ENCODE peak calls at places on chromosome 15, in seven cellular contexts. T is A549, Q is right lobe of liver, I is endothelial cell of umbilical vein, S is esophagus muscularis mucosa, L is suprapubic skin, R is testis. D is an unnamed sample.

GRCh38 chr15:58741032-58741431 is 8.5 kb downstream of the ADAM10 start:
- DNase-seq in I (no peak), L (no peak), R (no peak), S (no peak), Q (no peak), T (no peak), D (no peak)

GRCh38 chr15:38247336-38247735 is 5.3 kb upstream of the SPRED1 start:
- DNase-seq in S (no peak), R (no peak), L (no peak), Q (no peak), T (no peak), I (peak; percentile 77), D (no peak)

GRCh38 chr15:52997123-52997522 is 207.0 kb upstream of the ONECUT1 start:
- DNase-seq in I (no peak), Q (no peak), S (no peak), R (no peak), T (no peak), L (no peak), D (no peak)

GRCh38 chr15:68419301-68420175 is 12.4 kb downstream of the ITGA11 start:
- DNase-seq in S (peak; percentile 80), I (no peak), T (no peak), L (peak; percentile 35), R (peak; percentile 2), Q (no peak), D (peak; percentile 9)

GRCh38 chr15:81434882-81435281 is 60.9 kb upstream of the TMC3 start:
- DNase-seq in L (no peak), I (no peak), Q (no peak), R (no peak), T (no peak), S (no peak), D (no peak)

GRCh38 chr15:79218588-79219200 is 63.8 kb upstream of the ANKRD34C start:
- DNase-seq in L (peak; percentile 4), Q (no peak), R (no peak), T (peak; percentile 40), I (no peak), S (no peak), D (no peak)

GRCh38 chr15:100973351-100974034 is 54.3 kb downstream of the LRRK1 start:
- DNase-seq in T (no peak), Q (no peak), S (no peak), I (peak; percentile 15), L (no peak), R (no peak), D (no peak)

GRCh38 chr15:68511073-68511991 is 67.5 kb upstream of the CORO2B start:
- DNase-seq in S (peak; percentile 90), T (no peak), I (no peak), L (peak; percentile 48), R (peak; percentile 40), Q (no peak), D (no peak)

GRCh38 chr15:77291107-77291506 is 128.8 kb downstream of the PEAK1 start:
- DNase-seq in I (no peak), T (no peak), R (no peak), Q (no peak), L (no peak), S (no peak), D (no peak)

GRCh38 chr15:50698101-50698500 is 11.5 kb upstream of the TRPM7 start:
- DNase-seq in R (no peak), L (no peak), I (no peak), Q (no peak), T (no peak), S (no peak), D (no peak)

GRCh38 chr15:52018244-52018643 is 775 bp upstream of the MAPK6 start:
- DNase-seq in T (no peak), Q (no peak), R (no peak), S (no peak), I (no peak), L (no peak), D (no peak)

GRCh38 chr15:82808634-82809041 is 790 bp upstream of the WHAMM start:
- DNase-seq in T (no peak), S (no peak), Q (no peak), I (no peak), L (no peak), R (no peak), D (no peak)

GRCh38 chr15:52100807-52101206 is 11.8 kb downstream of the BCL2L10 start:
- DNase-seq in T (peak; percentile 63), L (peak; percentile 91), S (no peak), R (peak; percentile 38), Q (peak; percentile 71), I (peak; percentile 94), D (peak; percentile 56)

GRCh38 chr15:29014493-29014892 is 128.7 kb downstream of the APBA2 start:
- DNase-seq in L (no peak), S (no peak), Q (no peak), T (no peak), I (no peak), R (no peak), D (no peak)
- TF ChIP-seq POLR2A in L (no peak), S (no peak), Q (no peak), T (no peak), I (no peak), R (no peak), D (no peak)

DNA sequence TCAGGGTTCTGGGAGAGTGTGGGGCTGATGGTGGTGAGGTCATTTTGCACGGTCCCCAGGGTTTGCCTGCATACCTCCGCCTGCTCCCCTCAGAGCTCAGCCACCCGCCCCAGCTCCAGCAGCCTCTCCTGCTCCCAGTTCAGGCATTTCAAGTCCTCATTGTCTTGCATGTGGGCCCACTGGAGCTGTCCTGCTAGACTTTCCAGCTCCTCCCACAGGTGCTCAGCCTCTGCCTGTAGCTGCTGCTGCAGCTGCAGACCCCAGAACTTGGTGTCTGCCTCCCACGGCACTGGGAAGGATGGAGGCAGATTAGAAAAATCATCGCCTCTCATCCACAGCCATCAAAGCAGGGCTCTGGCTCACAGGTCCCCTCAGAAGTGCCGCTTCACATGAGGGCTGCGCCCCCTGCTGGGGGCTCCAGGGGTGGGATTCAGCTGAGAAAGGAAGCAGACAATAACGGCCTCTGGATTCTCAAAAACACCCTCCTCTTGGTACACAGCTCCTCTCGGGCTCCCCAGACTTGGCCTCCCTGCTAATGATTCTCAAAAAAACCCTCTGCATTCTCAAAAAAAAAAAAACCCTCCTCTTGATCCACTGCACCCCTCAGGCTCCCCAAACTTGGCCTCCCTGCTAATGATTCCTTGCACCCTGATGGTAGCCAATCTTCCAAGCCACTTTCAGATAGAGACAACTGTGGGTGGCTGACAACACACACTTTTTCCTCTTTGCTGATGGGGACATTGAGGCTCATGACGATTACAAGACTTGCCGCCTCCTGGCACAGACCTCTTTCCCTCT is 89.3 kb upstream of the C2CD4B start:
- DNase-seq in S (no peak), Q (peak; percentile 68), I (peak; percentile 79), T (peak; percentile 64), R (peak; percentile 71), L (no peak), D (no peak)
- TF ChIP-seq CTCF in S (peak; percentile 44), Q (peak; percentile 58), I (peak; percentile 81), T (peak; percentile 80), R (peak; percentile 26), L (peak; percentile 57), D (no peak)

GRCh38 chr15:36867436-36867835 is 232.9 kb downstream of the MEIS2 start:
- DNase-seq in R (no peak), I (no peak), Q (no peak), L (no peak), S (no peak), T (no peak), D (no peak)
- H3K27ac ChIP-seq in R (no peak overlapping the region), I (no peak overlapping the region), Q (no peak overlapping the region), L (no peak overlapping the region), S (no peak overlapping the region), T (no peak overlapping the region), D (no peak overlapping the region)

DNA sequence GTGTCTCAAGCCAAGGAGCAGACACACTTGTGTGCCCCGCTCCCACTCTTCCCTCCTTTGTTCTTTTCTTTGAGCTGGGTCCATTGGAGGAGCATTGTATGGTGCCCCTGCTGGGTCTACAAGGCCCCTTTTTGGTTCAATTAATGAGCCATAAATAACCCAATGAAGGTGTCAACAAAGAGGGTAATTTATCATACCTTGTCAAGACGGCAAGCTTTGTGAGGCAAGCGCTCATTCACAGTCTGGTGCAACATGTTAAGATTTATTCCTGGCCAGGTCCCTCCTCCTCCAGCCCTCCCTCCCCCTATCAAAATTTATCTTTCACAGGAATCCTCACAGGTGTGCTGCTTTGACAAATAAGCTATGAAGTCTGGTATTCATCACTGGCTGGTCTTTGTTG is 300.1 kb downstream of the RORA start:
- DNase-seq in T (no peak), L (no peak), S (no peak), Q (no peak), R (no peak), I (no peak), D (no peak)
- TF ChIP-seq POLR2A in T (no peak), L (no peak), S (no peak), Q (no peak), R (no peak), I (no peak), D (no peak)

DNA sequence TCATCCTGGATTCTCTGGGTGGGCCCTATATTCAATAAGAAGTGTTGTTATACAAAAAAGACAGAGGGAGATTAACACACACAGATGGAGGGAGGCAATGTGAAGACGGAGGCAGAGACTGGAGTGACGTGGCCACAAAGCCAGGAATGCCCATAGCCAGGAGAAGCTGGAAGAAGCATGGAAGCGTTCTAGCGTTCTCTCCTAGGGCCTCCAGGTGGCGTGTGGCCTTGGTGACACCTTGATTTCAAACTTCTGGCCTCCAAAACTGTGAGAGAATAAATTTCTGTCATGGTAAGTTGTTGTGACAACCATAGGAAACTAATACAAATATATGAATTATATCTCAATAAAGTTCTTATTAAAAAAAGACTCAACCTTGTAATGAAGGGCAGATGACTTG is 21.3 kb downstream of the THBS1 start:
- DNase-seq in S (no peak), T (no peak), Q (no peak), R (no peak), L (no peak), I (no peak), D (no peak)
- TF ChIP-seq CTCF in S (no peak), T (no peak), Q (no peak), R (no peak), L (no peak), I (peak; percentile 24), D (no peak)

DNA sequence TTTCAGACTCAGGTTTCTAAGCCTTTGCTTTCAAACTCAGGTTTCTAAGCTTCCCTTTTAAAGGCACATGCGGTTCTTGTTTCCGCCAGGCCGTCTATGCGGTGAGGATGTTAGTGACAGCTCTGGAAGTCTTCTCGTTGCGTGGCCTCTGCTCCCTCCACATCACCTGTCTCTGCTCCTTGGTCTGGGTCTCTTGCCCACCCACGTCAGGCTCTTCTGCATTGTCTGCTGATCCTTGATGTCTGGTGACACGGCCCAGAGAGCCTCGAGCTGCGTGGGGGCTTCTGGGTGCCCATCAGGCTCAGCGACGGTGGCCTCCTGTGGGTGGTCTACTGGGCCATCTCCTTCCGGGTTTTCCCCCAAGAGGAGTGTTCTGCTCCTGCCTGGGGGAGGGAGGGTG is 30.5 kb downstream of the KLF13 start:
- DNase-seq in Q (no peak), T (no peak), I (no peak), L (no peak), S (no peak), R (no peak), D (no peak)
- H3K27ac ChIP-seq in Q (peak overlapping the region; percentile 91), T (no peak overlapping the region), I (no peak overlapping the region), L (no peak overlapping the region), S (no peak overlapping the region), R (no peak overlapping the region), D (peak overlapping the region; percentile 3)

GRCh38 chr15:74614744-74615312 is 808 bp upstream of the CLK3 start:
- DNase-seq in L (peak; percentile 88), T (peak; percentile 64), Q (peak; percentile 89), I (no peak), S (no peak), R (peak; percentile 85), D (peak; percentile 77)
- TF ChIP-seq POLR2A in L (peak; percentile 26), T (peak; percentile 9), Q (no peak), I (no peak), S (no peak), R (no peak), D (no peak)

GRCh38 chr15:95284933-95285401 is 1045.5 kb upstream of the NR2F2 start:
- DNase-seq in L (no peak), T (no peak), R (no peak), I (peak; percentile 88), S (no peak), Q (no peak), D (no peak)
- TF ChIP-seq CTCF in L (no peak), T (no peak), R (no peak), I (peak; percentile 21), S (no peak), Q (no peak), D (no peak)

D was measured in breast epithelium.